ENCODE peak calls at places on chromosome 7, in seven cellular contexts. J is CD4-positive, alpha-beta memory T cell; M is caudate nucleus; R is nephron progenitor cell; D is AG04450; A is brain microvascular endothelial cell; K is aorta. U is an unnamed sample.
A peak's percentile ranks its signal among the peaks of the same experiment; 100 is the strongest.

GRCh38 chr7:89054364-89054763 is 258.8 kb upstream of the TEX47 start:
- DNase-seq in J (no peak), M (no peak), R (no peak), D (no peak), A (no peak), K (no peak), U (no peak)

GRCh38 chr7:157576415-157576814 is 239.6 kb downstream of the DNAJB6 start:
- DNase-seq in J (peak; percentile 82), M (no peak), R (no peak), D (no peak), A (no peak), K (no peak), U (peak; percentile 45)

GRCh38 chr7:2417981-2418481 is 14.6 kb downstream of the CHST12 start:
- DNase-seq in J (peak; percentile 82), M (no peak), R (no peak), D (no peak), A (peak; percentile 6), K (no peak), U (no peak)

GRCh38 chr7:4739528-4739992 is 35.9 kb upstream of the AP5Z1 start:
- DNase-seq in J (peak; percentile 85), M (no peak), R (no peak), D (no peak), A (peak; percentile 76), K (no peak), U (no peak)

GRCh38 chr7:77453531-77453930 is 37.4 kb upstream of the GSAP start:
- DNase-seq in J (no peak), M (no peak), R (no peak), D (no peak), A (peak; percentile 39), K (no peak), U (no peak)

GRCh38 chr7:151680810-151681209 is 161.1 kb upstream of the RHEB start:
- DNase-seq in J (no peak), M (no peak), R (no peak), D (no peak), A (peak; percentile 42), K (no peak), U (no peak)

GRCh38 chr7:157086508-157087187 is 52.1 kb upstream of the UBE3C start:
- DNase-seq in J (no peak), M (no peak), R (no peak), D (no peak), A (no peak), K (no peak), U (no peak)

GRCh38 chr7:121186746-121187145 is 142.1 kb upstream of the WNT16 start:
- DNase-seq in J (no peak), M (no peak), R (no peak), D (no peak), A (no peak), K (no peak), U (no peak)

GRCh38 chr7:29239638-29240037 is 45.1 kb downstream of the CHN2 start:
- DNase-seq in J (no peak), M (no peak), R (no peak), D (no peak), A (no peak), K (no peak), U (no peak)

GRCh38 chr7:121442845-121443244 is 46.7 kb upstream of the FAM3C start:
- DNase-seq in J (peak; percentile 73), M (no peak), R (no peak), D (no peak), A (no peak), K (no peak), U (no peak)

GRCh38 chr7:104040666-104041065 is 51.2 kb upstream of the RELN start:
- DNase-seq in J (no peak), M (no peak), R (no peak), D (no peak), A (no peak), K (no peak), U (no peak)

GRCh38 chr7:114988035-114988434 is 66.1 kb downstream of the MDFIC start:
- DNase-seq in J (no peak), M (no peak), R (no peak), D (no peak), A (no peak), K (no peak), U (no peak)

GRCh38 chr7:1112109-1112508 is 24.2 kb downstream of the GPER1 start:
- DNase-seq in J (no peak), M (no peak), R (no peak), D (no peak), A (peak; percentile 32), K (peak; percentile 45), U (peak; percentile 39)

GRCh38 chr7:131068604-131069021 is 259.1 kb upstream of the MKLN1 start:
- DNase-seq in J (peak; percentile 39), M (no peak), R (no peak), D (no peak), A (no peak), K (no peak), U (no peak)

GRCh38 chr7:100477871-100478248 is 1.2 kb downstream of the TSC22D4 start:
- DNase-seq in J (peak; percentile 39), M (no peak), R (peak; percentile 34), D (no peak), A (no peak), K (no peak), U (no peak)

GRCh38 chr7:46539892-46540483 is 618.9 kb upstream of the IGFBP3 start:
- DNase-seq in J (no peak), M (no peak), R (no peak), D (no peak), A (no peak), K (no peak), U (no peak)

GRCh38 chr7:46819819-46820218 is 762.1 kb downstream of the TNS3 start:
- DNase-seq in J (no peak), M (no peak), R (no peak), D (no peak), A (no peak), K (no peak), U (no peak)

GRCh38 chr7:833601-834258 is 1.5 kb downstream of the SUN1 start:
- DNase-seq in J (no peak), M (no peak), R (no peak), D (no peak), A (no peak), K (no peak), U (no peak)

GRCh38 chr7:139446051-139446890 is 37.2 kb downstream of the KLRG2 start:
- DNase-seq in J (no peak), M (no peak), R (no peak), D (no peak), A (no peak), K (no peak), U (no peak)

GRCh38 chr7:78022165-78022564 is 223.6 kb downstream of the PHTF2 start:
- DNase-seq in J (no peak), M (no peak), R (no peak), D (no peak), A (no peak), K (no peak), U (no peak)

GRCh38 chr7:128427289-128427891 is 17.6 kb upstream of the IMPDH1 start:
- DNase-seq in J (no peak), M (no peak), R (peak; percentile 41), D (no peak), A (peak; percentile 42), K (no peak), U (no peak)

GRCh38 chr7:1533569-1534329 is 3.2 kb downstream of the MAFK start:
- DNase-seq in J (peak; percentile 38), M (no peak), R (no peak), D (peak; percentile 56), A (peak; percentile 92), K (peak; percentile 83), U (no peak)

GRCh38 chr7:121605297-121605640 is 209.2 kb upstream of the FAM3C start:
- DNase-seq in J (no peak), M (no peak), R (no peak), D (no peak), A (peak; percentile 45), K (no peak), U (no peak)

GRCh38 chr7:159127691-159128642 is 16.7 kb downstream of the VIPR2 start:
- DNase-seq in J (no peak), M (no peak), R (no peak), D (no peak), A (no peak), K (no peak), U (no peak)

GRCh38 chr7:45186261-45186813 is 28.7 kb downstream of the RAMP3 start:
- DNase-seq in J (no peak), M (no peak), R (no peak), D (no peak), A (no peak), K (no peak), U (no peak)

GRCh38 chr7:151243411-151244155 is 4.9 kb downstream of the SMARCD3 start:
- DNase-seq in J (peak; percentile 73), M (no peak), R (no peak), D (no peak), A (no peak), K (no peak), U (peak; percentile 43)

GRCh38 chr7:641269-641671 is 85.2 kb upstream of the DNAAF5 start:
- DNase-seq in J (no peak), M (no peak), R (no peak), D (no peak), A (no peak), K (no peak), U (no peak)

GRCh38 chr7:157462840-157463239 is 126.0 kb downstream of the DNAJB6 start:
- DNase-seq in J (no peak), M (no peak), R (no peak), D (no peak), A (no peak), K (no peak), U (peak; percentile 19)

GRCh38 chr7:151244156-151244870 is 4.2 kb downstream of the SMARCD3 start:
- DNase-seq in J (peak; percentile 58), M (no peak), R (peak; percentile 68), D (no peak), A (peak; percentile 52), K (peak; percentile 51), U (peak; percentile 52)

U was measured in lower lobe of right lung.